ENCODE peak calls at places on chromosomes 4 and X, in six cellular contexts. One of them, this sample, is unnamed.

GRCh38 chr4:165931741-165932140 is 58.7 kb downstream of the TLL1 start:
- DNase-seq in NCI-H82: peak
- DNase-seq in midbrain: no peak
- DNase-seq in Right ventricle myocardium superior: no peak
- DNase-seq in lower leg skin: no peak
- DNase-seq in iPS-NIHi11: no peak
- DNase-seq in this sample: no peak

GRCh38 chrX:117327306-117327705 is 789.3 kb downstream of the KLHL13 start:
- DNase-seq in iPS-NIHi11: peak
- DNase-seq in NCI-H82: no peak
- DNase-seq in Right ventricle myocardium superior: no peak
- DNase-seq in midbrain: no peak
- DNase-seq in lower leg skin: no peak
- DNase-seq in this sample: no peak

GRCh38 chr4:176499518-176499917 is 179.8 kb downstream of the SPCS3 start:
- DNase-seq in midbrain: no peak
- DNase-seq in NCI-H82: no peak
- DNase-seq in Right ventricle myocardium superior: no peak
- DNase-seq in iPS-NIHi11: no peak
- DNase-seq in lower leg skin: no peak
- DNase-seq in this sample: no peak

GRCh38 chr4:74733760-74734159 is 60.6 kb downstream of the BTC start:
- DNase-seq in iPS-NIHi11: no peak
- DNase-seq in Right ventricle myocardium superior: no peak
- DNase-seq in midbrain: no peak
- DNase-seq in lower leg skin: no peak
- DNase-seq in NCI-H82: peak
- DNase-seq in this sample: no peak

GRCh38 chrX:48802813-48803261 is 970 bp downstream of the HDAC6 start:
- DNase-seq in midbrain: no peak
- DNase-seq in iPS-NIHi11: no peak
- DNase-seq in lower leg skin: no peak
- DNase-seq in NCI-H82: no peak
- DNase-seq in Right ventricle myocardium superior: no peak
- DNase-seq in this sample: no peak

GRCh38 chrX:2913118-2913517 is 16.0 kb downstream of the ARSD start:
- DNase-seq in Right ventricle myocardium superior: no peak
- DNase-seq in lower leg skin: no peak
- DNase-seq in midbrain: no peak
- DNase-seq in NCI-H82: peak
- DNase-seq in iPS-NIHi11: no peak
- DNase-seq in this sample: no peak

GRCh38 chr4:113157086-113157857 is 107.8 kb downstream of the ANK2 start:
- DNase-seq in iPS-NIHi11: peak
- DNase-seq in midbrain: no peak
- DNase-seq in Right ventricle myocardium superior: no peak
- DNase-seq in lower leg skin: no peak
- DNase-seq in NCI-H82: peak
- DNase-seq in this sample: no peak

GRCh38 chr4:153393397-153393796 is 48.9 kb downstream of the MND1 start:
- DNase-seq in lower leg skin: no peak
- DNase-seq in Right ventricle myocardium superior: no peak
- DNase-seq in midbrain: no peak
- DNase-seq in NCI-H82: no peak
- DNase-seq in iPS-NIHi11: no peak
- DNase-seq in this sample: no peak

GRCh38 chr4:89509708-89510269 is 202.2 kb upstream of the GPRIN3 start:
- DNase-seq in Right ventricle myocardium superior: no peak
- DNase-seq in lower leg skin: no peak
- DNase-seq in NCI-H82: no peak
- DNase-seq in midbrain: no peak
- DNase-seq in iPS-NIHi11: no peak
- DNase-seq in this sample: no peak

GRCh38 chr4:8364141-8364540 is 76.4 kb downstream of the ACOX3 start:
- DNase-seq in NCI-H82: no peak
- DNase-seq in iPS-NIHi11: no peak
- DNase-seq in midbrain: no peak
- DNase-seq in Right ventricle myocardium superior: no peak
- DNase-seq in lower leg skin: no peak
- DNase-seq in this sample: no peak

GRCh38 chr4:139227729-139228404 is 50.8 kb upstream of the ELF2 start:
- DNase-seq in NCI-H82: peak
- DNase-seq in lower leg skin: no peak
- DNase-seq in iPS-NIHi11: peak
- DNase-seq in midbrain: no peak
- DNase-seq in Right ventricle myocardium superior: no peak
- DNase-seq in this sample: no peak

GRCh38 chr4:94463771-94464170 is 12.0 kb downstream of the PDLIM5 start:
- DNase-seq in Right ventricle myocardium superior: no peak
- DNase-seq in midbrain: no peak
- DNase-seq in iPS-NIHi11: no peak
- DNase-seq in lower leg skin: no peak
- DNase-seq in NCI-H82: no peak
- DNase-seq in this sample: no peak

GRCh38 chr4:153222790-153223417 is 18.7 kb downstream of the TRIM2 start:
- DNase-seq in NCI-H82: peak
- DNase-seq in lower leg skin: peak
- DNase-seq in iPS-NIHi11: peak
- DNase-seq in Right ventricle myocardium superior: peak
- DNase-seq in midbrain: peak
- DNase-seq in this sample: peak

GRCh38 chrX:103418811-103419210 is 42.5 kb downstream of the BEX3 start:
- DNase-seq in iPS-NIHi11: no peak
- DNase-seq in Right ventricle myocardium superior: no peak
- DNase-seq in lower leg skin: no peak
- DNase-seq in midbrain: no peak
- DNase-seq in NCI-H82: no peak
- DNase-seq in this sample: no peak

GRCh38 chr4:36624030-36624429 is 342.6 kb downstream of the DTHD1 start:
- DNase-seq in Right ventricle myocardium superior: no peak
- DNase-seq in midbrain: no peak
- DNase-seq in NCI-H82: no peak
- DNase-seq in lower leg skin: no peak
- DNase-seq in iPS-NIHi11: no peak
- DNase-seq in this sample: no peak

GRCh38 chr4:110062166-110062565 is 136.2 kb downstream of the ELOVL6 start:
- DNase-seq in iPS-NIHi11: no peak
- DNase-seq in midbrain: peak
- DNase-seq in lower leg skin: no peak
- DNase-seq in NCI-H82: no peak
- DNase-seq in Right ventricle myocardium superior: no peak
- DNase-seq in this sample: peak

GRCh38 chr4:172173206-172173605 is 360.0 kb downstream of the GALNTL6 start:
- DNase-seq in lower leg skin: no peak
- DNase-seq in NCI-H82: no peak
- DNase-seq in Right ventricle myocardium superior: no peak
- DNase-seq in midbrain: no peak
- DNase-seq in iPS-NIHi11: peak
- DNase-seq in this sample: no peak

GRCh38 chr4:4866833-4867744 is 7.6 kb downstream of the MSX1 start:
- DNase-seq in iPS-NIHi11: peak
- DNase-seq in lower leg skin: peak
- DNase-seq in midbrain: no peak
- DNase-seq in Right ventricle myocardium superior: no peak
- DNase-seq in NCI-H82: peak
- DNase-seq in this sample: no peak

GRCh38 chr4:13548984-13549546 is 4.8 kb upstream of the NKX3-2 start:
- DNase-seq in lower leg skin: peak
- DNase-seq in NCI-H82: peak
- DNase-seq in iPS-NIHi11: peak
- DNase-seq in midbrain: peak
- DNase-seq in Right ventricle myocardium superior: peak
- DNase-seq in this sample: peak

GRCh38 chr4:166077782-166078181 is 204.7 kb downstream of the TLL1 start:
- DNase-seq in NCI-H82: no peak
- DNase-seq in Right ventricle myocardium superior: no peak
- DNase-seq in midbrain: no peak
- DNase-seq in iPS-NIHi11: no peak
- DNase-seq in lower leg skin: no peak
- DNase-seq in this sample: no peak

GRCh38 chr4:114383055-114383454 is 215.6 kb upstream of the UGT8 start:
- DNase-seq in iPS-NIHi11: no peak
- DNase-seq in Right ventricle myocardium superior: no peak
- DNase-seq in midbrain: no peak
- DNase-seq in NCI-H82: no peak
- DNase-seq in lower leg skin: no peak
- DNase-seq in this sample: no peak

GRCh38 chr4:176789955-176790354 is 2.8 kb downstream of the VEGFC start:
- DNase-seq in Right ventricle myocardium superior: no peak
- DNase-seq in iPS-NIHi11: peak
- DNase-seq in NCI-H82: peak
- DNase-seq in lower leg skin: no peak
- DNase-seq in midbrain: peak
- DNase-seq in this sample: peak

This sample was measured in Ammon's horn.